ENCODE peak calls at places on chromosomes 5 and 9, in seven cellular contexts. X, T, G, Z, N, C and M are unnamed samples.

GRCh38 chr9:104743377-104743985 is 4.0 kb upstream of the NIPSNAP3A start:
- DNase-seq in N (no peak), X (no peak), T (no peak), C (peak; percentile 77), Z (peak; percentile 38), G (peak; percentile 51), M (no peak)

GRCh38 chr5:1840071-1840547 is 38.9 kb downstream of the NDUFS6 start:
- DNase-seq in C (no peak), G (no peak), T (peak; percentile 79), N (no peak), X (no peak), Z (no peak), M (no peak)

GRCh38 chr5:181261320-181262085 is 560 bp upstream of the TRIM52 start:
- DNase-seq in T (peak; percentile 86), G (peak; percentile 65), X (no peak), C (peak; percentile 78), Z (no peak), N (peak; percentile 57), M (no peak)

GRCh38 chr9:27765266-27765665 is 192.0 kb upstream of the C9orf72 start:
- DNase-seq in C (no peak), X (no peak), Z (no peak), G (no peak), T (no peak), N (no peak), M (no peak)

GRCh38 chr9:29004988-29005387 is 1431.7 kb upstream of the C9orf72 start:
- DNase-seq in G (no peak), T (no peak), Z (no peak), N (no peak), C (no peak), X (no peak), M (no peak)

GRCh38 chr5:142275496-142275895 is 49.3 kb downstream of the SPRY4 start:
- DNase-seq in T (no peak), N (no peak), Z (no peak), X (no peak), C (peak; percentile 99), G (no peak), M (no peak)

GRCh38 chr5:138276402-138277054 is 2.1 kb upstream of the GFRA3 start:
- DNase-seq in C (peak; percentile 33), Z (no peak), X (no peak), T (no peak), N (no peak), G (no peak), M (no peak)

GRCh38 chr9:134575817-134576176 is 65.8 kb upstream of the COL5A1 start:
- DNase-seq in C (no peak), T (no peak), X (no peak), N (no peak), G (no peak), Z (no peak), M (no peak)

GRCh38 chr5:113487779-113488644 is at the start of gene MCC:
- DNase-seq in X (no peak), G (peak; percentile 78), T (peak; percentile 95), N (peak; percentile 74), C (peak; percentile 89), Z (no peak), M (peak; percentile 73)

GRCh38 chr5:39605966-39606591 is 181.3 kb upstream of the DAB2 start:
- DNase-seq in G (no peak), N (no peak), X (no peak), T (no peak), C (no peak), Z (no peak), M (no peak)

GRCh38 chr9:136643596-136644342 is 18.9 kb upstream of the EGFL7 start:
- DNase-seq in C (no peak), G (peak; percentile 23), T (no peak), X (no peak), Z (no peak), N (no peak), M (no peak)

GRCh38 chr5:73312146-73312871 is 136.3 kb downstream of the FOXD1 start:
- DNase-seq in T (no peak), N (no peak), G (no peak), C (peak; percentile 46), X (no peak), Z (peak; percentile 28), M (no peak)

GRCh38 chr9:98251554-98251953 is 3.9 kb downstream of the TBC1D2 start:
- DNase-seq in X (no peak), T (no peak), N (no peak), Z (no peak), G (no peak), C (no peak), M (no peak)

GRCh38 chr9:124716795-124717194 is 54.3 kb downstream of the NR6A1 start:
- DNase-seq in N (no peak), X (no peak), Z (no peak), G (no peak), T (no peak), C (peak; percentile 78), M (no peak)

GRCh38 chr5:169650701-169651331 is 13.7 kb downstream of the DOCK2 start:
- DNase-seq in G (no peak), N (no peak), Z (no peak), X (no peak), T (no peak), C (no peak), M (no peak)

GRCh38 chr9:107782789-107783188 is 293.2 kb upstream of the KLF4 start:
- DNase-seq in N (no peak), X (no peak), C (no peak), T (no peak), G (no peak), Z (no peak), M (no peak)

GRCh38 chr5:749101-749670 is 35.3 kb downstream of the ZDHHC11B start:
- DNase-seq in G (no peak), X (no peak), N (no peak), Z (no peak), C (no peak), T (peak; percentile 17), M (no peak)

GRCh38 chr5:112729630-112730029 is 8.1 kb upstream of the APC start:
- DNase-seq in Z (no peak), X (no peak), G (no peak), N (no peak), C (no peak), T (no peak), M (no peak)

GRCh38 chr5:1896602-1897376 is 14.1 kb upstream of the IRX4 start:
- DNase-seq in N (no peak), G (no peak), C (no peak), Z (no peak), X (no peak), T (peak; percentile 61), M (no peak)

GRCh38 chr5:1789838-1790462 is 9.7 kb downstream of the MRPL36 start:
- DNase-seq in G (no peak), T (peak; percentile 31), N (no peak), C (no peak), X (no peak), Z (no peak), M (no peak)

GRCh38 chr5:179323026-179323571 is 22.2 kb downstream of the ADAMTS2 start:
- DNase-seq in Z (no peak), G (no peak), C (no peak), T (peak; percentile 36), N (peak; percentile 7), X (no peak), M (no peak)

GRCh38 chr5:55993628-55994501 is 898 bp downstream of the IL6ST start:
- DNase-seq in T (no peak), G (no peak), N (no peak), C (no peak), Z (no peak), X (no peak), M (no peak)

GRCh38 chr5:68823301-68823700 is 270.5 kb upstream of the SLC30A5 start:
- DNase-seq in C (no peak), Z (no peak), G (no peak), T (no peak), X (no peak), N (no peak), M (no peak)

GRCh38 chr9:115649991-115650472 is 503.6 kb upstream of the PAPPA start:
- DNase-seq in Z (no peak), C (no peak), X (no peak), G (no peak), N (no peak), T (no peak), M (peak; percentile 32)

GRCh38 chr9:84101892-84102632 is 121.5 kb downstream of the RMI1 start:
- DNase-seq in N (no peak), G (peak; percentile 30), Z (no peak), C (no peak), T (no peak), X (no peak), M (no peak)

GRCh38 chr9:117188394-117188793 is 226.5 kb downstream of the ASTN2 start:
- DNase-seq in Z (no peak), G (no peak), T (no peak), N (no peak), X (no peak), C (peak; percentile 17), M (no peak)

GRCh38 chr9:108609227-108609894 is 246.4 kb downstream of the ACTL7B start:
- DNase-seq in C (no peak), G (no peak), Z (no peak), X (no peak), T (no peak), N (no peak), M (no peak)

GRCh38 chr9:98517710-98518109 is 191.0 kb downstream of the GABBR2 start:
- DNase-seq in C (no peak), N (no peak), Z (no peak), X (no peak), T (no peak), G (no peak), M (no peak)

GRCh38 chr5:95761771-95762680 is 30.9 kb downstream of the RHOBTB3 start:
- DNase-seq in X (no peak), T (no peak), G (no peak), C (peak; percentile 55), N (no peak), Z (no peak), M (no peak)

GRCh38 chr9:80571953-80572352 is 1000.2 kb downstream of the TLE4 start:
- DNase-seq in X (no peak), N (no peak), G (no peak), T (no peak), C (no peak), Z (no peak), M (no peak)

GRCh38 chr9:77864096-77864889 is 167.3 kb downstream of the GNAQ start:
- DNase-seq in X (no peak), Z (peak; percentile 77), G (no peak), C (no peak), T (no peak), N (no peak), M (no peak)

GRCh38 chr9:130461218-130461630 is 16.5 kb downstream of the ASS1 start:
- DNase-seq in N (peak; percentile 68), Z (peak; percentile 39), T (peak; percentile 92), X (no peak), G (peak; percentile 82), C (no peak), M (no peak)

GRCh38 chr5:99771296-99771695 is 763.9 kb upstream of the FAM174A start:
- DNase-seq in N (no peak), C (no peak), T (no peak), G (no peak), Z (no peak), X (no peak), M (no peak)

GRCh38 chr5:45639038-45639437 is 57.1 kb downstream of the HCN1 start:
- DNase-seq in T (no peak), X (no peak), C (peak; percentile 17), N (no peak), G (no peak), Z (no peak), M (no peak)

GRCh38 chr9:132367613-132368305 is 13.0 kb upstream of the SETX start:
- DNase-seq in Z (no peak), N (no peak), G (no peak), T (no peak), C (no peak), X (no peak), M (no peak)

GRCh38 chr9:35488019-35488418 is 1.9 kb upstream of the RUSC2 start:
- DNase-seq in C (no peak), X (no peak), G (no peak), N (no peak), Z (no peak), T (no peak), M (no peak)

GRCh38 chr9:134617246-134617645 is 24.4 kb upstream of the COL5A1 start:
- DNase-seq in T (peak; percentile 59), N (peak; percentile 5), C (no peak), Z (no peak), G (no peak), X (no peak), M (peak; percentile 47)